ENCODE peak calls at places on chromosomes 2 and 18, in eight cellular contexts. One of them, this sample, is unnamed. For H3K36me3, the result is how much of the 10 kb centered on the place peaks cover.

GRCh38 chr2:3779650-3780049 is 76.3 kb downstream of the DCDC2C start:
- DNase-seq in small intestine: no peak
- DNase-seq in upper lobe of right lung: no peak
- DNase-seq in transverse colon: no peak
- DNase-seq in OCI-LY7: no peak
- DNase-seq in HCT116: no peak
- DNase-seq in cardiac muscle cell: no peak
- DNase-seq in CD8-positive, alpha-beta memory T cell: no peak
- DNase-seq in this sample: no peak

GRCh38 chr18:77102246-77103040 is 30.1 kb downstream of the MBP start:
- DNase-seq in transverse colon: no peak
- DNase-seq in small intestine: peak
- DNase-seq in CD8-positive, alpha-beta memory T cell: no peak
- DNase-seq in HCT116: no peak
- DNase-seq in OCI-LY7: peak
- DNase-seq in upper lobe of right lung: no peak
- DNase-seq in cardiac muscle cell: peak
- DNase-seq in this sample: peak

GRCh38 chr2:101657787-101658186 is 39.7 kb upstream of the MAP4K4 start:
- DNase-seq in HCT116: no peak
- DNase-seq in transverse colon: no peak
- DNase-seq in CD8-positive, alpha-beta memory T cell: no peak
- DNase-seq in cardiac muscle cell: no peak
- DNase-seq in OCI-LY7: no peak
- DNase-seq in small intestine: no peak
- DNase-seq in upper lobe of right lung: no peak
- DNase-seq in this sample: no peak

GRCh38 chr2:174024524-174025270 is 59.5 kb upstream of the SP3 start:
- DNase-seq in transverse colon: peak
- DNase-seq in OCI-LY7: no peak
- DNase-seq in HCT116: no peak
- DNase-seq in CD8-positive, alpha-beta memory T cell: no peak
- DNase-seq in cardiac muscle cell: peak
- DNase-seq in upper lobe of right lung: peak
- DNase-seq in small intestine: no peak
- DNase-seq in this sample: no peak

GRCh38 chr18:70491734-70492348 is 203.0 kb downstream of the SOCS6 start:
- DNase-seq in HCT116: peak
- DNase-seq in transverse colon: peak
- DNase-seq in small intestine: peak
- DNase-seq in OCI-LY7: peak
- DNase-seq in upper lobe of right lung: no peak
- DNase-seq in cardiac muscle cell: peak
- DNase-seq in CD8-positive, alpha-beta memory T cell: peak
- DNase-seq in this sample: peak

GRCh38 chr18:67475673-67476072 is 40.8 kb downstream of the DSEL start:
- DNase-seq in HCT116: no peak
- DNase-seq in upper lobe of right lung: no peak
- DNase-seq in cardiac muscle cell: peak
- DNase-seq in transverse colon: no peak
- DNase-seq in OCI-LY7: no peak
- DNase-seq in small intestine: no peak
- DNase-seq in CD8-positive, alpha-beta memory T cell: no peak
- DNase-seq in this sample: no peak

GRCh38 chr2:173652311-173652710 is 297.6 kb downstream of the CDCA7 start:
- DNase-seq in OCI-LY7: no peak
- DNase-seq in upper lobe of right lung: no peak
- DNase-seq in CD8-positive, alpha-beta memory T cell: no peak
- DNase-seq in small intestine: no peak
- DNase-seq in HCT116: peak
- DNase-seq in transverse colon: no peak
- DNase-seq in cardiac muscle cell: peak
- DNase-seq in this sample: no peak

GRCh38 chr18:70132999-70133398 is 72.5 kb downstream of the RTTN start:
- DNase-seq in upper lobe of right lung: no peak
- DNase-seq in transverse colon: no peak
- DNase-seq in HCT116: no peak
- DNase-seq in OCI-LY7: no peak
- DNase-seq in CD8-positive, alpha-beta memory T cell: no peak
- DNase-seq in cardiac muscle cell: peak
- DNase-seq in small intestine: no peak
- DNase-seq in this sample: no peak

GRCh38 chr2:220373878-220374277 is 746.4 kb downstream of the SLC4A3 start:
- DNase-seq in upper lobe of right lung: no peak
- DNase-seq in OCI-LY7: no peak
- DNase-seq in cardiac muscle cell: no peak
- DNase-seq in HCT116: no peak
- DNase-seq in CD8-positive, alpha-beta memory T cell: no peak
- DNase-seq in small intestine: no peak
- DNase-seq in transverse colon: no peak
- DNase-seq in this sample: no peak

DNA sequence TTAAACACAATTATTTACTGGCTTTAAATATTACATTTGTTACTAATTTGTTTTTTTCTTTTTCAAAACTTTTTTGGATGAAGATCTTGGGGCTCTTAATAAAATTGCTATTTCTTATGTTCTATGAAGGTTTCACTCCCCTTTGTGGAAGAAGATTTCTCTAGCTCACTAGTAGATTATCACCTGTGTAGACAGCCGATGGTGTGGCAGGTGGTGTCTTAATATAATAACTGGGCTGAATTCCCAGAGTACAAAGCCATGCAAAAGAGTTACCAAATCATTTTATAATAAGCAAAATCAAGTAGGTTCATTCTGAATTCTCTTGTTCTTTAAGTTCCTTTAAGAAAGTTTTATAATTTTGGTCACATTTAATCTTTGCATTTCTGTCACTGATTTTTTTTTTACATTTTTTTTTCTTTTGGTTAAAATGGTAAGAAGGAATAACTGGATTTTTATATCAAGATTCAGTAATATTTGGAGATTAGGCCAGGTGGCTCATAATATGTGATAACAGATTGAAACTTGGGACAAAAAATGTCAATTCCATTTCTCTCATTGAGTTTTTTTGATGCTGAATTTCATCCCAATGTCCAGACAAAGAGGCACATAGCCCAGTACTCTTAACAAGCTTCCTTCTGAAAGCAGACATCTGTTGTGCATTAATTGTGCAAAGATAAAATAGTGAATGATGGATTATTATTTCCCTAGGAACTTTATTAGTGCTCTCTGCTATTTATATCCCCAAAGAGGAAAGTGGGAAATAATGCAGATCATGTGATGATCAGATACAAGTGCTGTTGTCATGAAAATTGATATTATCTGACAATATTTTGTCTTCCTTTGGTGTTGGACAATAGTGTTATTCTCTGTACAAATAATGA is 233.9 kb downstream of the CCDC102B start:
- DNase-seq in HCT116: no peak
- DNase-seq in CD8-positive, alpha-beta memory T cell: no peak
- DNase-seq in small intestine: no peak
- DNase-seq in OCI-LY7: no peak
- DNase-seq in cardiac muscle cell: no peak
- DNase-seq in upper lobe of right lung: no peak
- DNase-seq in transverse colon: no peak
- DNase-seq in this sample: no peak
- H3K36me3 ChIP-seq in HCT116: under half
- H3K36me3 ChIP-seq in CD8-positive, alpha-beta memory T cell: under half
- H3K36me3 ChIP-seq in small intestine: under half
- H3K36me3 ChIP-seq in OCI-LY7: under half
- H3K36me3 ChIP-seq in cardiac muscle cell: under half
- H3K36me3 ChIP-seq in upper lobe of right lung: under half
- H3K36me3 ChIP-seq in transverse colon: under half
- H3K36me3 ChIP-seq in this sample: under half

GRCh38 chr2:129935118-129935517 is 44.3 kb upstream of the RAB6C start:
- DNase-seq in transverse colon: no peak
- DNase-seq in OCI-LY7: no peak
- DNase-seq in small intestine: no peak
- DNase-seq in CD8-positive, alpha-beta memory T cell: no peak
- DNase-seq in upper lobe of right lung: no peak
- DNase-seq in HCT116: no peak
- DNase-seq in cardiac muscle cell: peak
- DNase-seq in this sample: no peak
- H3K27ac ChIP-seq in transverse colon: no peak
- H3K27ac ChIP-seq in OCI-LY7: no peak
- H3K27ac ChIP-seq in small intestine: no peak
- H3K27ac ChIP-seq in CD8-positive, alpha-beta memory T cell: no peak
- H3K27ac ChIP-seq in upper lobe of right lung: no peak
- H3K27ac ChIP-seq in HCT116: no peak
- H3K27ac ChIP-seq in cardiac muscle cell: no peak
- H3K27ac ChIP-seq in this sample: no peak

GRCh38 chr2:238168196-238168815 is 9.5 kb downstream of the ERFE start:
- DNase-seq in small intestine: no peak
- DNase-seq in cardiac muscle cell: no peak
- DNase-seq in upper lobe of right lung: peak
- DNase-seq in OCI-LY7: no peak
- DNase-seq in HCT116: no peak
- DNase-seq in CD8-positive, alpha-beta memory T cell: no peak
- DNase-seq in transverse colon: no peak
- DNase-seq in this sample: no peak
- H3K36me3 ChIP-seq in small intestine: under half
- H3K36me3 ChIP-seq in cardiac muscle cell: under half
- H3K36me3 ChIP-seq in upper lobe of right lung: half or more
- H3K36me3 ChIP-seq in OCI-LY7: under half
- H3K36me3 ChIP-seq in HCT116: under half
- H3K36me3 ChIP-seq in CD8-positive, alpha-beta memory T cell: under half
- H3K36me3 ChIP-seq in transverse colon: under half
- H3K36me3 ChIP-seq in this sample: under half

DNA sequence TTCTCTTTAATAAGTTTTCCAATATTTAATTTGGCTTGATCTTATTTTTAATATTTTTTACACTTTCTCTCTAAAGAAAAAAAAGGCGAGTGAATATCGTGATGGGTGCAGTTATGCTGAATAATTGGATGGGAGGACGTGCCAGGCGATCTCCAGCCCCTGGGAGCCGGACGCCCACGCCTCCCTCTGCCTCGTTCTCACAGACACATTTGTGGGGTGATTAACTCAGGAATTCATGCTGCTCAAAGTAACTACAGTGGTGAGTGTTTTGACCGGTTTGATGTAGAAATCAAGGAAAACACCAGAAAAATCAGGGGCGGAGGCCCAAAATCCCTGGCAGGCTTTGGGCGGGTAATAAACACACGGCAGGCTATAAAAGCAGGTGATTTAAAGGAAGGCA is 736.8 kb upstream of the SALL3 start:
- DNase-seq in small intestine: no peak
- DNase-seq in CD8-positive, alpha-beta memory T cell: no peak
- DNase-seq in upper lobe of right lung: no peak
- DNase-seq in transverse colon: no peak
- DNase-seq in OCI-LY7: no peak
- DNase-seq in HCT116: no peak
- DNase-seq in cardiac muscle cell: peak
- DNase-seq in this sample: no peak
- H3K27ac ChIP-seq in small intestine: no peak
- H3K27ac ChIP-seq in CD8-positive, alpha-beta memory T cell: no peak
- H3K27ac ChIP-seq in upper lobe of right lung: no peak
- H3K27ac ChIP-seq in transverse colon: no peak
- H3K27ac ChIP-seq in OCI-LY7: no peak
- H3K27ac ChIP-seq in HCT116: no peak
- H3K27ac ChIP-seq in cardiac muscle cell: no peak
- H3K27ac ChIP-seq in this sample: no peak